ENCODE peak calls at places on chromosomes 7 and 10, in ten cellular contexts. P, U, Q, D, F, C, B, E, H and O are unnamed samples.

GRCh38 chr10:61627266-61627665 is 35.5 kb upstream of the CABCOCO1 start:
- DNase-seq in H (no peak), E (no peak), U (no peak), P (no peak), F (no peak), C (no peak), B (no peak), D (no peak), Q (no peak), O (no peak)

GRCh38 chr7:55019329-55019690 is 493 bp downstream of the EGFR start:
- DNase-seq in D (peak), B (no peak), Q (no peak), E (peak), U (no peak), H (peak), C (no peak), P (no peak), F (peak), O (no peak)

GRCh38 chr10:6363516-6363915 is 160.8 kb downstream of the PFKFB3 start:
- DNase-seq in F (no peak), H (no peak), U (no peak), Q (no peak), B (peak), P (no peak), D (no peak), E (no peak), C (no peak), O (no peak)

GRCh38 chr10:120365872-120366271 is 91.2 kb upstream of the PLPP4 start:
- DNase-seq in C (no peak), E (no peak), D (no peak), U (no peak), P (no peak), F (no peak), B (no peak), Q (no peak), H (no peak), O (peak)

GRCh38 chr7:77473240-77474005 is 57.3 kb upstream of the GSAP start:
- DNase-seq in H (no peak), U (no peak), Q (no peak), C (no peak), F (no peak), P (no peak), D (no peak), B (no peak), E (no peak), O (no peak)

GRCh38 chr10:6579193-6579903 is 728 bp downstream of the PRKCQ start:
- DNase-seq in P (no peak), U (no peak), H (no peak), C (no peak), F (no peak), Q (no peak), D (peak), E (peak), B (no peak), O (no peak)

GRCh38 chr7:121755818-121756501 is 117.0 kb upstream of the PTPRZ1 start:
- DNase-seq in P (no peak), D (no peak), H (no peak), B (peak), E (no peak), Q (no peak), F (no peak), U (no peak), C (no peak), O (no peak)

GRCh38 chr7:32131091-32131490 is 60.9 kb upstream of the PDE1C start:
- DNase-seq in P (no peak), E (no peak), F (no peak), B (no peak), Q (no peak), U (no peak), H (no peak), D (no peak), C (no peak), O (no peak)

GRCh38 chr7:64876792-64877713 is 26.0 kb upstream of the ZNF273 start:
- DNase-seq in Q (no peak), U (no peak), D (peak), F (peak), P (peak), C (peak), E (peak), H (peak), B (peak), O (no peak)

GRCh38 chr7:39582536-39582935 is 16.3 kb downstream of the YAE1 start:
- DNase-seq in U (no peak), B (no peak), E (no peak), D (no peak), F (no peak), Q (no peak), P (no peak), C (no peak), H (no peak), O (no peak)

GRCh38 chr10:73588656-73589055 is 2.5 kb downstream of the USP54 start:
- DNase-seq in E (no peak), B (no peak), F (no peak), C (no peak), Q (no peak), U (no peak), P (no peak), H (no peak), D (no peak), O (no peak)

GRCh38 chr7:30634193-30634626 is 39.5 kb downstream of the GARS1 start:
- DNase-seq in Q (no peak), H (no peak), U (no peak), C (no peak), D (no peak), F (no peak), B (no peak), E (no peak), P (no peak), O (no peak)

GRCh38 chr7:1234794-1235500 is 2.3 kb downstream of the UNCX start:
- DNase-seq in H (no peak), Q (no peak), E (no peak), F (no peak), P (no peak), U (no peak), D (no peak), C (no peak), B (peak), O (no peak)

GRCh38 chr7:21944616-21945373 is 904 bp downstream of the CDCA7L start:
- DNase-seq in F (peak), U (no peak), Q (peak), D (peak), C (no peak), E (peak), P (no peak), H (peak), B (peak), O (peak)

GRCh38 chr10:131202964-131203363 is 108.6 kb downstream of the TCERG1L start:
- DNase-seq in U (no peak), F (no peak), E (no peak), H (no peak), D (no peak), Q (no peak), C (no peak), P (no peak), B (no peak), O (no peak)

GRCh38 chr7:16918288-16918895 is 36.6 kb upstream of the AGR3 start:
- DNase-seq in F (no peak), P (no peak), D (peak), U (peak), E (peak), C (no peak), H (no peak), B (peak), Q (peak), O (peak)

GRCh38 chr10:1776127-1776662 is 38.9 kb upstream of the ADARB2 start:
- DNase-seq in C (no peak), H (no peak), F (no peak), D (no peak), P (no peak), B (no peak), U (no peak), Q (no peak), E (no peak), O (no peak)

GRCh38 chr7:102412548-102412947 is 16.4 kb downstream of the PRKRIP1 start:
- DNase-seq in E (no peak), D (no peak), P (no peak), Q (no peak), F (no peak), B (peak), H (peak), C (no peak), U (peak), O (no peak)

GRCh38 chr7:57416601-57417358 is 33.2 kb upstream of the ZNF716 start:
- DNase-seq in B (no peak), F (no peak), C (no peak), U (no peak), H (no peak), Q (no peak), D (no peak), P (no peak), E (no peak), O (no peak)

GRCh38 chr7:76409537-76409936 is at the start of gene SSC4D:
- DNase-seq in H (no peak), P (no peak), C (no peak), E (peak), B (no peak), U (no peak), Q (no peak), D (peak), F (no peak), O (no peak)

GRCh38 chr10:62613429-62613828 is 191.1 kb upstream of the ADO start:
- DNase-seq in Q (no peak), C (no peak), P (no peak), H (no peak), E (no peak), F (no peak), D (no peak), U (no peak), B (peak), O (no peak)

GRCh38 chr10:126946746-126947145 is 41.5 kb downstream of the DOCK1 start:
- DNase-seq in Q (no peak), D (no peak), E (no peak), H (no peak), B (no peak), P (no peak), C (no peak), F (no peak), U (no peak), O (no peak)

GRCh38 chr7:44448456-44448855 is 42.0 kb downstream of the NUDCD3 start:
- DNase-seq in E (no peak), H (no peak), Q (no peak), U (no peak), P (no peak), B (no peak), C (no peak), F (no peak), D (no peak), O (no peak)